ENCODE peak calls at places on chromosomes 4 and X, in four cellular contexts. T is K562, D is HepG2, R is GM12878. E is an unnamed sample.

GRCh38 chr4:105088110-105088879 is 58.4 kb upstream of the TET2 start:
- DNase-seq in T (no peak), R (no peak), D (no peak), E (no peak)

GRCh38 chr4:174133525-174133924 is 149.9 kb downstream of the FBXO8 start:
- DNase-seq in T (no peak), D (no peak), R (no peak), E (no peak)

GRCh38 chrX:153881281-153881680 is 4.7 kb downstream of the L1CAM start:
- DNase-seq in R (no peak), T (no peak), D (no peak), E (no peak)

GRCh38 chrX:153921511-153922285 is 4.4 kb downstream of the ARHGAP4 start:
- DNase-seq in T (no peak), D (no peak), R (no peak), E (no peak)

GRCh38 chrX:13293700-13294099 is 26.2 kb downstream of the ATXN3L start:
- DNase-seq in R (no peak), T (no peak), D (no peak), E (peak; percentile 40)

GRCh38 chr4:119152741-119153140 is 17.1 kb downstream of the MYOZ2 start:
- DNase-seq in R (no peak), D (no peak), T (no peak), E (no peak)

GRCh38 chrX:96430756-96431455 is 253.7 kb upstream of the DIAPH2 start:
- DNase-seq in D (no peak), T (no peak), R (no peak), E (no peak)

GRCh38 chr4:157045507-157046127 is 30.3 kb upstream of the GLRB start:
- DNase-seq in T (peak; percentile 6), D (peak; percentile 47), R (no peak), E (peak; percentile 68)

GRCh38 chr4:136526517-136526916 is 1005.8 kb downstream of the PCDH18 start:
- DNase-seq in D (no peak), R (no peak), T (no peak), E (no peak)

GRCh38 chrX:129618997-129619396 is 35.8 kb downstream of the APLN start:
- DNase-seq in T (no peak), R (no peak), D (no peak), E (no peak)
- TF ChIP-seq FOXK2 in T (no peak), R (no peak), D (no peak), E (no peak)

GRCh38 chrX:72139538-72139937 is 7.8 kb upstream of the RTL5 start:
- DNase-seq in T (no peak), R (no peak), D (no peak), E (no peak)
- TF ChIP-seq FOXK2 in T (no peak), R (no peak), D (no peak), E (no peak)

GRCh38 chrX:129193357-129193756 is 329.9 kb downstream of the SMARCA1 start:
- DNase-seq in D (peak; percentile 21), T (no peak), R (no peak), E (no peak)

DNA sequence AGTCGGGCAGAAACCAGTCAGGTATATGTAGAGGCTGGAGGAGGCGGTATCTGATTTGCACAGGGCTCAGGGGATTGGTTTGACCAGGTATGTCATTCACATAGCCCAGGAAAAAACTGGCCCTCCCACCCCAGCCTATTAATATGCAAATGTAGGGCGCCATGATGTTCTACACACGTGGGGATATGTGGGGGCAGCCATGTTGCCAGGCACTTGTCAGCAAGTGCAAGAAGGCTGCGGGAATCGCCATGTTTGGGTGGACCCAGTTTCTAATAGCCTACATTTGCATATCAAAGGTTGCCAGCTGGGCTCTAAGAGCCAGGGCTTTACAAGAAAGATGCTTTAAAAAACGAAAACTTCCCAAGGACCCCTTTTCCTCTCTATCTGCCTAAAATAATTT is 335.1 kb downstream of the SMARCA1 start:
- DNase-seq in D (no peak), R (no peak), T (no peak), E (no peak)
- TF ChIP-seq FOXK2 in D (no peak), R (no peak), T (no peak), E (no peak)

GRCh38 chrX:39758791-39759525 is 338.8 kb downstream of the BCOR start:
- DNase-seq in D (no peak), T (no peak), R (no peak), E (no peak)

GRCh38 chrX:39756086-39756883 is 341.5 kb downstream of the BCOR start:
- DNase-seq in R (no peak), D (no peak), T (no peak), E (no peak)

GRCh38 chrX:39759526-39760224 is 338.1 kb downstream of the BCOR start:
- DNase-seq in T (no peak), R (no peak), D (no peak), E (no peak)

GRCh38 chrX:39755152-39756032 is 342.4 kb downstream of the BCOR start:
- DNase-seq in T (peak; percentile 62), D (peak; percentile 63), R (no peak), E (peak; percentile 78)

DNA sequence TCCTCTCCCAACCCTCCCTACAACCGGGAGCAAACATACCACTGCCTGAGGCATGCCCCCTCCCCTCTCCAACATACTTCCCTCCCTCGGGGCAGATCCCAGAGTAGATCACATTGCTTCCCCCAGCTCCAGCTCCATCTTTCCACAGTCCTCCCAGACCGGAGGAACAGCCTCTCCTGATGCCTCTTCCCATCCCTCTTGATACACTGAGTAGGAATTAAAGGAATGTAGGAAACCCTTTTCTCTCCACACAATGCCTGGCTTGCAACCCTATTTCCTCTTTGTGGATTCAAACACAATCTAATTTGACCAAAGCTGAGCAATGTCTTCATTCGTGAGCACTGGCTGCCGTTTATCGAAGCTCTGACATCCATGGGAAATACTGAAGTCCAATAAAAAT is 339.8 kb downstream of the BCOR start:
- DNase-seq in R (no peak), D (no peak), T (no peak), E (no peak)
- TF ChIP-seq FOXK2 in R (no peak), D (no peak), T (no peak), E (no peak)